ENCODE peak calls at places on chromosomes 12 and 14, in ten cellular contexts. I, B, N, V, O, H, F, Q, U and Y are unnamed samples.

GRCh38 chr12:114835031-114835430 is 151.1 kb upstream of the TBX3 start:
- DNase-seq in I (no peak), B (peak), N (no peak), V (no peak), O (no peak), H (no peak), F (no peak), Q (no peak), U (no peak), Y (no peak)

GRCh38 chr12:56658921-56659320 is 13.1 kb upstream of the ATP5F1B start:
- DNase-seq in I (no peak), B (no peak), N (no peak), V (no peak), O (no peak), H (peak), F (no peak), Q (no peak), U (no peak), Y (no peak)

GRCh38 chr12:6507102-6507998 is 13.4 kb downstream of the NCAPD2 start:
- DNase-seq in I (no peak), B (no peak), N (no peak), V (no peak), O (no peak), H (no peak), F (no peak), Q (no peak), U (no peak), Y (no peak)

GRCh38 chr12:1047898-1048660 is 57.1 kb downstream of the ERC1 start:
- DNase-seq in I (no peak), B (peak), N (no peak), V (no peak), O (no peak), H (no peak), F (no peak), Q (peak), U (no peak), Y (no peak)

GRCh38 chr12:109726511-109727038 is 12.9 kb downstream of the FAM222A start:
- DNase-seq in I (no peak), B (no peak), N (no peak), V (no peak), O (no peak), H (no peak), F (no peak), Q (no peak), U (peak), Y (no peak)

GRCh38 chr14:105491366-105492006 is 440 bp downstream of the TEDC1 start:
- DNase-seq in I (peak), B (peak), N (peak), V (peak), O (peak), H (peak), F (peak), Q (peak), U (peak), Y (peak)

GRCh38 chr14:56953884-56954283 is 143.6 kb upstream of the OTX2 start:
- DNase-seq in I (no peak), B (no peak), N (no peak), V (no peak), O (no peak), H (no peak), F (no peak), Q (no peak), U (peak), Y (no peak)

GRCh38 chr12:111429760-111430417 is 24.2 kb downstream of the SH2B3 start:
- DNase-seq in I (no peak), B (no peak), N (no peak), V (no peak), O (no peak), H (no peak), F (no peak), Q (no peak), U (no peak), Y (no peak)

GRCh38 chr12:132343294-132343972 is 14.0 kb upstream of the GALNT9 start:
- DNase-seq in I (no peak), B (no peak), N (peak), V (peak), O (no peak), H (no peak), F (no peak), Q (no peak), U (no peak), Y (no peak)

GRCh38 chr12:52636189-52636588 is 15.8 kb downstream of the KRT2 start:
- DNase-seq in I (no peak), B (no peak), N (no peak), V (no peak), O (no peak), H (no peak), F (no peak), Q (peak), U (no peak), Y (no peak)

GRCh38 chr14:39967885-39968284 is 535.7 kb upstream of the FBXO33 start:
- DNase-seq in I (no peak), B (no peak), N (no peak), V (no peak), O (no peak), H (no peak), F (no peak), Q (no peak), U (no peak), Y (no peak)

GRCh38 chr14:60981626-60982455 is 796 bp downstream of the SLC38A6 start:
- DNase-seq in I (peak), B (peak), N (no peak), V (no peak), O (no peak), H (no peak), F (no peak), Q (no peak), U (no peak), Y (no peak)

GRCh38 chr14:94888108-94888507 is 118.2 kb upstream of the GSC start:
- DNase-seq in I (no peak), B (no peak), N (no peak), V (peak), O (no peak), H (peak), F (no peak), Q (no peak), U (no peak), Y (no peak)

GRCh38 chr12:49636979-49637378 is 13.6 kb downstream of the PRPF40B start:
- DNase-seq in I (peak), B (peak), N (peak), V (peak), O (no peak), H (peak), F (no peak), Q (peak), U (no peak), Y (peak)

GRCh38 chr12:40254455-40255085 is 29.8 kb downstream of the LRRK2 start:
- DNase-seq in I (no peak), B (no peak), N (no peak), V (no peak), O (no peak), H (no peak), F (no peak), Q (no peak), U (no peak), Y (no peak)

GRCh38 chr12:62191747-62192485 is 68.3 kb upstream of the USP15 start:
- DNase-seq in I (peak), B (peak), N (peak), V (no peak), O (no peak), H (no peak), F (no peak), Q (no peak), U (no peak), Y (no peak)

GRCh38 chr12:76863811-76864210 is 15.0 kb downstream of the CSRP2 start:
- DNase-seq in I (no peak), B (peak), N (no peak), V (no peak), O (no peak), H (no peak), F (no peak), Q (no peak), U (no peak), Y (no peak)

GRCh38 chr12:6843118-6843902 is 2.6 kb downstream of the GNB3 start:
- DNase-seq in I (no peak), B (no peak), N (no peak), V (no peak), O (no peak), H (no peak), F (no peak), Q (no peak), U (no peak), Y (peak)